ENCODE peak calls at places on chromosomes 6 and 20, in five cellular contexts. One of them, this sample, is unnamed.
A peak's percentile ranks its signal among the peaks of the same experiment; 100 is the strongest.

GRCh38 chr20:50438986-50439407 is 71.2 kb upstream of the PTPN1 start:
- DNase-seq in germinal center: no peak
- DNase-seq in cardiac muscle cell: no peak
- DNase-seq in B cell: no peak
- DNase-seq in amygdala: no peak
- DNase-seq in this sample: peak; percentile 47

GRCh38 chr6:17505062-17505476 is 95.0 kb upstream of the FAM8A1 start:
- DNase-seq in B cell: no peak
- DNase-seq in germinal center: no peak
- DNase-seq in amygdala: no peak
- DNase-seq in cardiac muscle cell: peak; percentile 12
- DNase-seq in this sample: peak; percentile 20

GRCh38 chr6:108115598-108116058 is 41.1 kb upstream of the OSTM1 start:
- DNase-seq in cardiac muscle cell: peak; percentile 55
- DNase-seq in amygdala: no peak
- DNase-seq in germinal center: peak; percentile 17
- DNase-seq in B cell: no peak
- DNase-seq in this sample: peak; percentile 54

GRCh38 chr6:78598966-78599365 is 268.4 kb upstream of the IRAK1BP1 start:
- DNase-seq in amygdala: no peak
- DNase-seq in B cell: no peak
- DNase-seq in cardiac muscle cell: peak; percentile 88
- DNase-seq in germinal center: no peak
- DNase-seq in this sample: peak; percentile 99

GRCh38 chr6:45514454-45514853 is 136.7 kb upstream of the SUPT3H start:
- DNase-seq in cardiac muscle cell: no peak
- DNase-seq in amygdala: no peak
- DNase-seq in B cell: no peak
- DNase-seq in germinal center: no peak
- DNase-seq in this sample: peak; percentile 20

GRCh38 chr20:44457016-44457415 is 18.7 kb upstream of the TTPAL start:
- DNase-seq in cardiac muscle cell: no peak
- DNase-seq in amygdala: no peak
- DNase-seq in B cell: no peak
- DNase-seq in germinal center: no peak
- DNase-seq in this sample: no peak

GRCh38 chr6:144265390-144265789 is 19.7 kb upstream of the UTRN start:
- DNase-seq in germinal center: peak; percentile 70
- DNase-seq in B cell: peak; percentile 64
- DNase-seq in cardiac muscle cell: peak; percentile 86
- DNase-seq in amygdala: no peak
- DNase-seq in this sample: peak; percentile 13

GRCh38 chr6:158043008-158043407 is 61.3 kb downstream of the SYNJ2 start:
- DNase-seq in B cell: no peak
- DNase-seq in cardiac muscle cell: no peak
- DNase-seq in germinal center: no peak
- DNase-seq in amygdala: no peak
- DNase-seq in this sample: no peak

GRCh38 chr6:150775804-150776203 is 89.7 kb upstream of the MTHFD1L start:
- DNase-seq in amygdala: no peak
- DNase-seq in cardiac muscle cell: no peak
- DNase-seq in germinal center: no peak
- DNase-seq in B cell: no peak
- DNase-seq in this sample: peak; percentile 72

GRCh38 chr20:3377644-3378043 is 29.8 kb downstream of the DNAAF9 start:
- DNase-seq in B cell: no peak
- DNase-seq in germinal center: no peak
- DNase-seq in cardiac muscle cell: no peak
- DNase-seq in amygdala: no peak
- DNase-seq in this sample: no peak

GRCh38 chr6:81925201-81925600 is 172.7 kb upstream of the TENT5A start:
- DNase-seq in B cell: no peak
- DNase-seq in amygdala: no peak
- DNase-seq in cardiac muscle cell: no peak
- DNase-seq in germinal center: no peak
- DNase-seq in this sample: no peak

GRCh38 chr6:53987527-53987888 is 123.7 kb upstream of the MLIP start:
- DNase-seq in cardiac muscle cell: no peak
- DNase-seq in germinal center: no peak
- DNase-seq in amygdala: no peak
- DNase-seq in B cell: no peak
- DNase-seq in this sample: no peak

GRCh38 chr6:156844089-156844488 is 66.9 kb downstream of the ARID1B start:
- DNase-seq in germinal center: no peak
- DNase-seq in cardiac muscle cell: no peak
- DNase-seq in B cell: no peak
- DNase-seq in amygdala: no peak
- DNase-seq in this sample: no peak

GRCh38 chr20:5100684-5101347 is 18.9 kb downstream of the PCNA start:
- DNase-seq in amygdala: peak; percentile 68
- DNase-seq in B cell: peak; percentile 77
- DNase-seq in germinal center: peak; percentile 69
- DNase-seq in cardiac muscle cell: peak; percentile 70
- DNase-seq in this sample: peak; percentile 68

GRCh38 chr6:45727228-45727627 is 288.4 kb downstream of the CLIC5 start:
- DNase-seq in germinal center: no peak
- DNase-seq in cardiac muscle cell: no peak
- DNase-seq in B cell: no peak
- DNase-seq in amygdala: no peak
- DNase-seq in this sample: no peak

GRCh38 chr20:7540923-7541322 is 399.3 kb downstream of the HAO1 start:
- DNase-seq in germinal center: no peak
- DNase-seq in amygdala: no peak
- DNase-seq in B cell: no peak
- DNase-seq in cardiac muscle cell: peak; percentile 18
- DNase-seq in this sample: no peak

GRCh38 chr6:26205161-26205624 is 118.0 kb downstream of the HFE start:
- DNase-seq in germinal center: peak; percentile 81
- DNase-seq in B cell: peak; percentile 87
- DNase-seq in cardiac muscle cell: peak; percentile 95
- DNase-seq in amygdala: peak; percentile 59
- DNase-seq in this sample: peak; percentile 93

GRCh38 chr6:149095842-149096241 is 221.7 kb upstream of the TAB2 start:
- DNase-seq in cardiac muscle cell: no peak
- DNase-seq in germinal center: no peak
- DNase-seq in B cell: no peak
- DNase-seq in amygdala: no peak
- DNase-seq in this sample: no peak

This sample was measured in lung microvascular endothelial cell.